ENCODE peak calls at places on chromosome 2, in eight cellular contexts. I is RWPE1; G is AG04449; W is pons; H is H9; S is activated naive CD8-positive, alpha-beta T cell treated with anti-CD3 and anti-CD28 coated beads for 36 hours; J is nephron progenitor cell; Y is NCI-H1417. K is an unnamed sample.

GRCh38 chr2:240627736-240628506 is 2.6 kb downstream of the GPR35 start:
- DNase-seq in I (no peak), G (no peak), W (no peak), H (peak; percentile 15), S (no peak), J (no peak), Y (no peak), K (peak; percentile 38)

GRCh38 chr2:74632209-74632938 is 15.8 kb downstream of the M1AP start:
- DNase-seq in I (no peak), G (no peak), W (no peak), H (peak; percentile 66), S (no peak), J (no peak), Y (no peak), K (no peak)

GRCh38 chr2:110852541-110853263 is 120.3 kb downstream of the ACOXL start:
- DNase-seq in I (no peak), G (no peak), W (no peak), H (peak; percentile 13), S (peak; percentile 36), J (no peak), Y (no peak), K (no peak)

GRCh38 chr2:46202453-46202852 is 94.8 kb upstream of the EPAS1 start:
- DNase-seq in I (no peak), G (no peak), W (no peak), H (no peak), S (no peak), J (no peak), Y (no peak), K (peak; percentile 32)

GRCh38 chr2:230221533-230221932 is 1.7 kb upstream of the SP110 start:
- DNase-seq in I (no peak), G (no peak), W (no peak), H (no peak), S (no peak), J (no peak), Y (no peak), K (no peak)

GRCh38 chr2:190267302-190267701 is 52.3 kb downstream of the HIBCH start:
- DNase-seq in I (peak; percentile 45), G (no peak), W (no peak), H (no peak), S (no peak), J (no peak), Y (no peak), K (no peak)

GRCh38 chr2:191629001-191629453 is 48.9 kb upstream of the NABP1 start:
- DNase-seq in I (no peak), G (no peak), W (no peak), H (no peak), S (no peak), J (no peak), Y (no peak), K (no peak)

GRCh38 chr2:128384446-128384845 is 65.8 kb upstream of the HS6ST1 start:
- DNase-seq in I (no peak), G (no peak), W (no peak), H (no peak), S (no peak), J (no peak), Y (no peak), K (no peak)

GRCh38 chr2:127424598-127425379 is 6.6 kb downstream of the PROC start:
- DNase-seq in I (no peak), G (no peak), W (no peak), H (no peak), S (no peak), J (no peak), Y (no peak), K (no peak)

GRCh38 chr2:150994041-150994440 is 267.6 kb downstream of the RBM43 start:
- DNase-seq in I (no peak), G (no peak), W (no peak), H (no peak), S (no peak), J (no peak), Y (no peak), K (no peak)

GRCh38 chr2:231684314-231685223 is 23.8 kb upstream of the PTMA start:
- DNase-seq in I (no peak), G (no peak), W (peak; percentile 76), H (peak; percentile 28), S (peak; percentile 19), J (no peak), Y (peak; percentile 80), K (no peak)

GRCh38 chr2:138641277-138641676 is 138.9 kb downstream of the NXPH2 start:
- DNase-seq in I (peak; percentile 20), G (no peak), W (no peak), H (no peak), S (no peak), J (no peak), Y (no peak), K (no peak)

GRCh38 chr2:152627010-152627957 is 90.0 kb downstream of the PRPF40A start:
- DNase-seq in I (no peak), G (no peak), W (peak; percentile 85), H (no peak), S (no peak), J (no peak), Y (no peak), K (no peak)

GRCh38 chr2:226017534-226017933 is 618.0 kb downstream of the NYAP2 start:
- DNase-seq in I (no peak), G (no peak), W (no peak), H (no peak), S (no peak), J (no peak), Y (no peak), K (no peak)

GRCh38 chr2:12720181-12720580 is 3.4 kb downstream of the TRIB2 start:
- DNase-seq in I (no peak), G (no peak), W (no peak), H (no peak), S (no peak), J (no peak), Y (no peak), K (no peak)

K was measured in ecto neural progenitor cell.